ENCODE peak calls at places on chromosomes 1 and 21, in nine cellular contexts. V, M, L, J, K, H, G, U and N are unnamed samples. For H3K4me1 and H3K9me3, the result is how much of the 10 kb centered on the place peaks cover.

GRCh38 chr1:30422251-30422650 is 301.1 kb downstream of the MATN1 start:
- DNase-seq in V (peak), M (no peak), L (no peak), J (peak), K (no peak), H (no peak), G (no peak), U (no peak), N (no peak)

GRCh38 chr1:234842726-234843641 is 233.0 kb upstream of the IRF2BP2 start:
- DNase-seq in V (peak), M (no peak), L (no peak), J (peak), K (peak), H (no peak), G (no peak), U (peak), N (peak)

GRCh38 chr1:11216074-11216473 is 26.9 kb downstream of the ANGPTL7 start:
- DNase-seq in V (no peak), M (no peak), L (no peak), J (no peak), K (no peak), H (no peak), G (no peak), U (no peak), N (no peak)

GRCh38 chr1:203327684-203328457 is 22.6 kb downstream of the BTG2 start:
- DNase-seq in V (peak), M (no peak), L (no peak), J (no peak), K (peak), H (no peak), G (peak), U (peak), N (peak)

GRCh38 chr21:15645830-15646229 is 84.0 kb upstream of the USP25 start:
- DNase-seq in V (no peak), M (no peak), L (no peak), J (no peak), K (no peak), H (no peak), G (no peak), U (no peak), N (no peak)

GRCh38 chr1:54227091-54227602 is 27.2 kb downstream of the MRPL37 start:
- DNase-seq in V (no peak), M (peak), L (peak), J (peak), K (no peak), H (no peak), G (peak), U (no peak), N (no peak)

GRCh38 chr1:30491831-30492230 is 231.6 kb downstream of the MATN1 start:
- DNase-seq in V (no peak), M (no peak), L (no peak), J (no peak), K (no peak), H (no peak), G (no peak), U (no peak), N (no peak)

GRCh38 chr1:92817986-92818764 is 13.7 kb upstream of the RPL5 start:
- DNase-seq in V (no peak), M (no peak), L (no peak), J (peak), K (no peak), H (peak), G (peak), U (no peak), N (no peak)

GRCh38 chr1:78231894-78232293 is 186.1 kb downstream of the GIPC2 start:
- DNase-seq in V (no peak), M (no peak), L (no peak), J (no peak), K (no peak), H (no peak), G (no peak), U (no peak), N (no peak)

GRCh38 chr21:36773111-36773510 is 74.2 kb downstream of the SIM2 start:
- DNase-seq in V (no peak), M (peak), L (peak), J (no peak), K (peak), H (no peak), G (peak), U (peak), N (no peak)

GRCh38 chr21:46154955-46155513 is 345 bp downstream of the FTCD start:
- DNase-seq in V (peak), M (peak), L (peak), J (peak), K (peak), H (no peak), G (no peak), U (no peak), N (no peak)

GRCh38 chr21:17044696-17045095 is 468.1 kb upstream of the CXADR start:
- DNase-seq in V (no peak), M (no peak), L (no peak), J (no peak), K (no peak), H (no peak), G (no peak), U (no peak), N (no peak)

GRCh38 chr1:40332695-40333094 is 15.6 kb upstream of the COL9A2 start:
- DNase-seq in V (no peak), M (no peak), L (no peak), J (no peak), K (no peak), H (no peak), G (no peak), U (no peak), N (no peak)

GRCh38 chr1:33237579-33237978 is 18.7 kb upstream of the ZNF362 start:
- DNase-seq in V (no peak), M (no peak), L (no peak), J (no peak), K (no peak), H (no peak), G (no peak), U (no peak), N (peak)

GRCh38 chr1:24987875-24988559 is 57.9 kb upstream of the RUNX3 start:
- DNase-seq in V (no peak), M (no peak), L (no peak), J (no peak), K (no peak), H (no peak), G (no peak), U (no peak), N (no peak)

GRCh38 chr1:162138107-162138506 is 68.6 kb downstream of the NOS1AP start:
- DNase-seq in V (no peak), M (no peak), L (no peak), J (no peak), K (no peak), H (no peak), G (no peak), U (no peak), N (no peak)

GRCh38 chr21:25885405-25885804 is 150.6 kb downstream of the GABPA start:
- DNase-seq in V (no peak), M (no peak), L (no peak), J (no peak), K (no peak), H (no peak), G (no peak), U (no peak), N (no peak)

GRCh38 chr1:2260917-2261316 is 32.8 kb downstream of the SKI start:
- DNase-seq in V (no peak), M (no peak), L (no peak), J (no peak), K (no peak), H (no peak), G (no peak), U (no peak), N (no peak)
- H3K4me1 ChIP-seq in V (half or more), M (under half), L (under half), J (under half), K (under half), H (under half), G (under half), U (half or more), N (half or more)

GRCh38 chr1:89908993-89909436 is 85.9 kb upstream of the ZNF326 start:
- DNase-seq in V (no peak), M (no peak), L (no peak), J (no peak), K (no peak), H (no peak), G (no peak), U (no peak), N (no peak)
- H3K4me3 ChIP-seq in V (no peak), M (no peak), L (no peak), J (no peak), K (no peak), H (no peak), G (no peak), U (no peak), N (no peak)

DNA sequence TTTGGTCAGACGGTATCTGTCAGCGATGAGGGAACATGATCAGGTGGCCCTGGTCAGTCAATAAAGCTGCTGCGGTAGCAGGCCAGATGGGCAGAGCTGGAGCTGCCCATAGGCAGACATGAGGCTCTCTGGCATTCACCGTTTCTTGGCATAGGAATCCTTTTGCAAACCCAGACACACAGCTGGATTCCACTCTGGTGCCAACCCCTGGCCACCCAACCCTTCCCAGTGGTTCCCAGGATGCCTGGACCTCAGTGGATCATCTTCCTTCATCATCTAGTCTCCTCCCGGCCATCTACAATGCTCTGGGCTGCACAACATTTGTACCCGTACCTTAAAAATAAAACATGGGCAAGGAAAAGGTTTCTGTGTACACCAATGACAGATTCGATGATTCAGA is 68.3 kb upstream of the ACTRT2 start:
- DNase-seq in V (no peak), M (no peak), L (no peak), J (no peak), K (no peak), H (no peak), G (no peak), U (no peak), N (no peak)
- H3K9me3 ChIP-seq in V (under half), M (under half), L (under half), J (under half), K (under half), H (under half), G (under half), U (under half), N (under half)

GRCh38 chr1:170674986-170675385 is 11.1 kb downstream of the PRRX1 start:
- DNase-seq in V (no peak), M (no peak), L (no peak), J (no peak), K (no peak), H (no peak), G (no peak), U (no peak), N (no peak)
- H3K4me1 ChIP-seq in V (under half), M (under half), L (under half), J (under half), K (under half), H (under half), G (under half), U (half or more), N (under half)